ENCODE peak calls at places on chromosomes 6 and 20, in ten cellular contexts. E is RWPE1; T is heart right ventricle; V is AG04450; H is WTC11; F is CD4-positive, alpha-beta T cell; U is NB4; O is astrocyte of the cerebellum; K is fibroblast of lung; D is AG10803. M is an unnamed sample.

GRCh38 chr6:50899306-50899840 is 80.7 kb downstream of the TFAP2B start:
- DNase-seq in E (no peak), T (no peak), V (no peak), H (no peak), F (no peak), U (no peak), O (no peak), K (no peak), D (peak; percentile 50), M (no peak)

GRCh38 chr20:53739799-53740785 is 146.5 kb upstream of the ZNF217 start:
- DNase-seq in E (no peak), T (no peak), V (no peak), H (no peak), F (no peak), U (peak; percentile 84), O (no peak), K (peak; percentile 58), D (peak; percentile 47), M (no peak)

GRCh38 chr6:150899231-150899630 is 33.7 kb downstream of the MTHFD1L start:
- DNase-seq in E (no peak), T (no peak), V (no peak), H (no peak), F (no peak), U (no peak), O (no peak), K (no peak), D (no peak), M (no peak)

GRCh38 chr20:45545754-45546453 is 1.3 kb downstream of the EPPIN start:
- DNase-seq in E (peak; percentile 77), T (no peak), V (peak; percentile 1), H (peak; percentile 14), F (no peak), U (peak; percentile 48), O (no peak), K (peak; percentile 48), D (peak; percentile 40), M (peak; percentile 7)

GRCh38 chr6:10461850-10462249 is 47.0 kb upstream of the TFAP2A start:
- DNase-seq in E (no peak), T (no peak), V (no peak), H (no peak), F (no peak), U (no peak), O (no peak), K (no peak), D (no peak), M (no peak)

GRCh38 chr20:58433759-58434158 is 44.7 kb downstream of the VAPB start:
- DNase-seq in E (peak; percentile 75), T (no peak), V (peak; percentile 72), H (no peak), F (no peak), U (no peak), O (peak; percentile 13), K (peak; percentile 78), D (peak; percentile 64), M (peak; percentile 73)

GRCh38 chr20:46362931-46363872 is 43.2 kb downstream of the ELMO2 start:
- DNase-seq in E (no peak), T (no peak), V (no peak), H (no peak), F (no peak), U (no peak), O (no peak), K (no peak), D (peak; percentile 26), M (no peak)

GRCh38 chr20:17660667-17661066 is 21.4 kb downstream of the RRBP1 start:
- DNase-seq in E (no peak), T (no peak), V (no peak), H (no peak), F (no peak), U (no peak), O (no peak), K (no peak), D (no peak), M (no peak)

GRCh38 chr20:23251779-23252178 is 98.8 kb upstream of the NXT1 start:
- DNase-seq in E (no peak), T (no peak), V (no peak), H (no peak), F (no peak), U (peak; percentile 30), O (no peak), K (no peak), D (no peak), M (no peak)

GRCh38 chr20:10249048-10249770 is 30.6 kb downstream of the SNAP25 start:
- DNase-seq in E (no peak), T (no peak), V (no peak), H (no peak), F (no peak), U (no peak), O (peak; percentile 22), K (no peak), D (no peak), M (peak; percentile 29)

GRCh38 chr6:111646034-111646433 is 40.4 kb upstream of the TRAF3IP2 start:
- DNase-seq in E (no peak), T (no peak), V (no peak), H (no peak), F (no peak), U (no peak), O (no peak), K (no peak), D (no peak), M (no peak)

GRCh38 chr20:14853079-14853478 is 515.7 kb upstream of the FLRT3 start:
- DNase-seq in E (no peak), T (no peak), V (no peak), H (no peak), F (no peak), U (no peak), O (no peak), K (no peak), D (no peak), M (no peak)

GRCh38 chr20:43941476-43942212 is 27.0 kb downstream of the TOX2 start:
- DNase-seq in E (peak; percentile 70), T (no peak), V (no peak), H (no peak), F (no peak), U (peak; percentile 92), O (no peak), K (no peak), D (no peak), M (peak; percentile 43)

DNA sequence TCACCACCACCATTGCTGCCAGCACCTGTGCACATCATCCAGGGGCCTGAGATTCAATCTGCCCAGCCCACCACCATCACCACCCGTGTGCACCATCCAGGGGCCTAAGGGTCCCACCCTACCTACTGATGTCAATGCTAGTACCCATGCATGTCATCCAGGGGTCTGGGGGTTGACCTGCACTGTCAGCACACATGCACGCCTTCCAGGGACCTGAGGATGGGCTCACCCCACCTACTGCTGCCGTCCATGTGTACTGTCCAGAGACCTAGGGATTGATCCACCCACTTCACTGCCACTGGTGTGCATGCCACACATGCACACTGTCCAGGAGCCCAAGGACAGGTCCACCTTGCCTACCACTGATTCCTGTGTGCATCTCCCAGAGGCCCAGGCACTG is 11.9 kb upstream of the OXT start:
- DNase-seq in E (no peak), T (no peak), V (no peak), H (no peak), F (no peak), U (no peak), O (no peak), K (no peak), D (no peak), M (no peak)
- TF ChIP-seq CTCF in E (no peak), T (no peak), V (no peak), H (no peak), F (no peak), U (no peak), O (no peak), K (no peak), D (no peak), M (no peak)

DNA sequence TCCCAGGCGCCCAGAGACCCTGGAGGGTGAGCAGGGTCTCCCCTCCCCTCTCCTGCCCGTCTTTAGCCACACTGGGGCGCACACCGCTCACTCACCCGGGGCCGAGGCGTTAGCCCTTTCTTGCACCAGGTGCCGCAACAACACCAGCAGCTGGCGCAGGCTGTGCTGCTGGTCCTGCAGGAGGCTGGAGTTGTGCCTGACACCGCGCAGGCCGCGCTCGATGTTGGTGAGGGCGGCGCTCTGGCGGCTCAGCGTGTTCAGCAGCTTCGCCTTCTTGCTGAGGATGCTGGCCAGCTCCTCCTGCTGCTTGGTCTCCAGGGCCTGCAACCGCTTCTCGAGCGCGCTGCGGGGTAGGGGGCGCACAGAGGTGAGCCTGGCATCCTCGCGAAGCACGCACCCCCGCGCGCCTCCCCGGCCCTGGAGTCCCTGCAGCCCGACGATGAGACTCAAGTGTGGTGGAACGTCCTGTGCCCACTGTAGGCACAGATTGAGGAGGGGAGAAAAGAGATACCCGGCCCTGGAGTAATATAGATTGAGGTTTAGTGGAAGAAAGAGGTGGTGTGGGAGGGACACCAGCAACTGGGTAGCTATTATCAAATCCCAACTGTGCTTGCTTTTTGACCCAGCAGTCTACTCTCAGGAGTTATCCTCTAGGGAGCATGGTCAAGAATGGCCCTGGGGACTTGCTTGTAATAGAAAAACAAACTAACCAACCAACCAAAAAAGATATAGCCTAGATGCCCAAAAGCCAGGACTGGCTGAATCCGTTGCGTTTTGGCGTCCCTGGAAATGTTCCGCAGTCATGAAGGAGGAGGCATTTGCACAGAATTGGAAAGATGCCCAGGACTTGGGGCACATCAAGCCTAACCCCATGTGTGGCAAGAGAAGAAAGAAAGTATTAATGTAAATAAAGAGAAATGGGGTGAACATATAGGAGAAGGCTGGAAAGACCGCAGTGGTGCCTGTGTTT is 30.9 kb downstream of the ANGPT4 start:
- DNase-seq in E (no peak), T (no peak), V (no peak), H (peak; percentile 90), F (no peak), U (peak; percentile 51), O (no peak), K (peak; percentile 19), D (peak; percentile 49), M (peak; percentile 12)
- TF ChIP-seq CTCF in E (no peak), T (no peak), V (no peak), H (no peak), F (no peak), U (no peak), O (no peak), K (no peak), D (peak; percentile 6), M (peak; percentile 14)

DNA sequence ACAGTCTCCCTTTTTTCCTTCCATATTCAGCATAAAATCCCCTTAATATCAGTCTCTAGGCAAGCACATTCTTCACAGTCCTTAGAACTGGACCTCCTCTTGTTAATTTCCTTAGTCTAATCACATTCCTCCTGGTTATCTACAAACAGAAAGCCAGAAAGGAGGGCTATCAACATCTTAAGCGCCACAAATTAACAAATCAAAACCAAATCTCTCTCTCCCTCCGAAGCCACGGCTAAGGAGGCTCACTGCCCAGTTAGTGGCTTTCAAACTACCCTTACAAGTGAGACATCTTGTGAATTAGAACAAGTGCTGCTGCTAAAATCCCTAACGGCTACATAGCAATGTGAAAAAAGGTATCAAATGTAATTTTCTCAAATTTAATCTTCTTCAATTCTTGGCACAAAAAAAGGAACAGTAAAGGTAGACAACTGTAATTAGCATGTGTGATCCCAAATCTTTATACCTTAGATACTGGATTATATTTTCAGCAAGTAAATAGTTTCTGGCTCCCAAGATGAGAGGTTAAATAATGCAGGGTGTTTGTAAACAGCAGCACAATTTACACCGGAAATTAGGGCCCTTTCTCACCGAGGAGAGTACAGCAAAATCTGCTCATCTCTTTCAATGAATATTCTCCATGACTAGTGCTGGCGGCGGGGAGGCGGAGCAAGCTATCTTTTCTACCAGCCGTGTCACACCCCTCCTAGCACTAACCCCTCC is 1.4 kb upstream of the TRIM39 start:
- DNase-seq in E (peak; percentile 83), T (no peak), V (no peak), H (peak; percentile 80), F (peak; percentile 61), U (peak; percentile 75), O (no peak), K (peak; percentile 41), D (peak; percentile 40), M (peak; percentile 42)
- TF ChIP-seq CTCF in E (no peak), T (no peak), V (no peak), H (no peak), F (no peak), U (no peak), O (no peak), K (no peak), D (no peak), M (no peak)

GRCh38 chr6:22892452-22892851 is 323.1 kb downstream of the HDGFL1 start:
- DNase-seq in E (peak; percentile 83), T (peak; percentile 22), V (peak; percentile 89), H (no peak), F (no peak), U (no peak), O (peak; percentile 96), K (peak; percentile 97), D (peak; percentile 95), M (peak; percentile 98)
- TF ChIP-seq CTCF in E (no peak), T (no peak), V (no peak), H (no peak), F (no peak), U (no peak), O (no peak), K (no peak), D (no peak), M (no peak)